ENCODE peak calls at places on chromosomes 16 and 17, in ten cellular contexts. K is C1 segment of cervical spinal cord; H is NCI-H1048; P is WTC11; M is left ventricle myocardium superior; S is RCC 7860; L is activated effector memory CD4-positive, alpha-beta T cell treated with Interleukin-2 at 50 U/mL for 16 hours; Z is HTR-8/SVneo; D is right lobe of liver; E is left colon. G is an unnamed sample.

GRCh38 chr17:34447406-34447805 is 84.4 kb upstream of the CCL1 start:
- DNase-seq in L (no peak), M (peak; percentile 33), H (no peak), S (no peak), D (no peak), K (no peak), P (no peak), E (no peak), Z (no peak), G (no peak)

GRCh38 chr16:3952342-3953131 is 72.0 kb upstream of the CREBBP start:
- DNase-seq in D (no peak), Z (no peak), K (peak; percentile 14), H (no peak), E (no peak), P (no peak), L (no peak), S (no peak), M (peak; percentile 89), G (peak; percentile 53)

GRCh38 chr17:79835470-79835899 is 3.8 kb downstream of the CBX4 start:
- DNase-seq in E (peak; percentile 29), L (no peak), M (no peak), P (peak; percentile 57), D (no peak), Z (no peak), H (no peak), S (no peak), K (no peak), G (peak; percentile 69)

GRCh38 chr17:14048169-14048568 is 21.1 kb upstream of the COX10 start:
- DNase-seq in S (no peak), H (no peak), D (no peak), E (no peak), Z (no peak), M (no peak), P (peak; percentile 29), K (no peak), L (no peak), G (peak; percentile 31)

GRCh38 chr16:57159447-57159846 is 26.4 kb downstream of the PSME3IP1 start:
- DNase-seq in P (no peak), M (no peak), D (no peak), E (no peak), S (no peak), Z (no peak), H (no peak), K (no peak), L (no peak), G (no peak)

GRCh38 chr17:71334041-71334781 is 786.6 kb upstream of the SOX9 start:
- DNase-seq in M (no peak), H (no peak), S (no peak), L (no peak), K (no peak), E (no peak), D (no peak), Z (no peak), P (no peak), G (peak; percentile 8)

GRCh38 chr16:71413341-71413740 is 28.5 kb downstream of the TLE7 start:
- DNase-seq in H (no peak), Z (no peak), D (no peak), P (no peak), S (no peak), E (no peak), K (no peak), L (no peak), M (no peak), G (no peak)

GRCh38 chr17:33338242-33338641 is 45.1 kb upstream of the ASIC2 start:
- DNase-seq in D (no peak), M (no peak), K (no peak), P (no peak), Z (no peak), H (no peak), L (no peak), S (no peak), E (no peak), G (no peak)

GRCh38 chr17:67265620-67266019 is 20.6 kb upstream of the HELZ start:
- DNase-seq in P (no peak), M (no peak), Z (no peak), H (no peak), L (no peak), K (no peak), D (no peak), S (no peak), E (no peak), G (no peak)

GRCh38 chr17:19494961-19495806 is 38.5 kb upstream of the SLC47A1 start:
- DNase-seq in L (no peak), P (no peak), K (no peak), M (no peak), D (no peak), Z (no peak), S (no peak), E (no peak), H (no peak), G (no peak)

GRCh38 chr16:3997231-3997841 is 116.8 kb upstream of the CREBBP start:
- DNase-seq in K (no peak), D (no peak), M (no peak), E (no peak), Z (no peak), P (no peak), S (no peak), H (no peak), L (no peak), G (peak; percentile 60)

GRCh38 chr17:61309857-61310256 is 89.8 kb upstream of the TBX2 start:
- DNase-seq in Z (peak; percentile 49), M (no peak), H (no peak), D (no peak), P (no peak), L (no peak), S (no peak), K (no peak), E (no peak), G (no peak)

G was measured in neural progenitor cell.